ENCODE peak calls at places on chromosomes 5 and 9, in seven cellular contexts. E is heart left ventricle, P is A549, Z is upper lobe of left lung, S is body of pancreas, K is spleen, F is tibial nerve. B is an unnamed sample.

GRCh38 chr5:94072116-94072515 is 330.7 kb upstream of the POU5F2 start:
- DNase-seq in E (no peak), P (no peak), Z (no peak), S (no peak), K (no peak), F (no peak), B (no peak)

GRCh38 chr5:153496835-153497234 is 6.4 kb downstream of the GRIA1 start:
- DNase-seq in E (no peak), P (no peak), Z (no peak), S (no peak), K (no peak), F (no peak), B (no peak)

GRCh38 chr9:38274746-38275250 is 117.7 kb upstream of the ALDH1B1 start:
- DNase-seq in E (no peak), P (no peak), Z (no peak), S (no peak), K (peak; percentile 6), F (no peak), B (peak; percentile 10)

GRCh38 chr5:982377-983237 is 26.0 kb upstream of the NKD2 start:
- DNase-seq in E (peak; percentile 16), P (peak; percentile 65), Z (no peak), S (no peak), K (no peak), F (no peak), B (no peak)

GRCh38 chr5:132059043-132059695 is 1.3 kb upstream of the IL3 start:
- DNase-seq in E (peak; percentile 14), P (no peak), Z (no peak), S (peak; percentile 6), K (peak; percentile 59), F (no peak), B (peak; percentile 83)

GRCh38 chr5:178507151-178507932 is 82.9 kb downstream of the COL23A1 start:
- DNase-seq in E (no peak), P (no peak), Z (no peak), S (no peak), K (no peak), F (no peak), B (no peak)

GRCh38 chr5:36777105-36777757 is 99.3 kb upstream of the NIPBL start:
- DNase-seq in E (no peak), P (peak; percentile 34), Z (no peak), S (peak; percentile 37), K (no peak), F (peak; percentile 17), B (no peak)

GRCh38 chr5:57117601-57118000 is 56.3 kb upstream of the GPBP1 start:
- DNase-seq in E (no peak), P (no peak), Z (no peak), S (no peak), K (no peak), F (no peak), B (no peak)

GRCh38 chr9:12790026-12790425 is 15.2 kb downstream of the LURAP1L start:
- DNase-seq in E (no peak), P (no peak), Z (no peak), S (no peak), K (no peak), F (no peak), B (no peak)

GRCh38 chr5:31106259-31106658 is 87.2 kb upstream of the CDH6 start:
- DNase-seq in E (no peak), P (no peak), Z (no peak), S (no peak), K (no peak), F (no peak), B (no peak)

GRCh38 chr5:43041131-43041668 is 1.1 kb upstream of the ANXA2R start:
- DNase-seq in E (no peak), P (no peak), Z (no peak), S (no peak), K (peak; percentile 78), F (no peak), B (peak; percentile 88)

GRCh38 chr5:96933764-96934163 is 2.1 kb upstream of the LNPEP start:
- DNase-seq in E (no peak), P (no peak), Z (no peak), S (no peak), K (no peak), F (no peak), B (no peak)

GRCh38 chr5:37174928-37175327 is 74.2 kb downstream of the CPLANE1 start:
- DNase-seq in E (no peak), P (no peak), Z (no peak), S (no peak), K (no peak), F (no peak), B (no peak)

GRCh38 chr5:37494756-37495155 is 115.6 kb downstream of the WDR70 start:
- DNase-seq in E (no peak), P (no peak), Z (no peak), S (no peak), K (no peak), F (no peak), B (no peak)

GRCh38 chr5:10030219-10030831 is 219.4 kb downstream of the ATPSCKMT start:
- DNase-seq in E (no peak), P (no peak), Z (no peak), S (no peak), K (no peak), F (no peak), B (no peak)

GRCh38 chr5:81316581-81316980 is 15.2 kb downstream of the ZCCHC9 start:
- DNase-seq in E (no peak), P (no peak), Z (no peak), S (no peak), K (no peak), F (no peak), B (no peak)

GRCh38 chr9:84456526-84456925 is 116.0 kb upstream of the SLC28A3 start:
- DNase-seq in E (no peak), P (no peak), Z (no peak), S (no peak), K (no peak), F (no peak), B (no peak)

GRCh38 chr5:87733918-87734317 is 321.2 kb upstream of the CCNH start:
- DNase-seq in E (no peak), P (no peak), Z (no peak), S (no peak), K (no peak), F (no peak), B (no peak)

GRCh38 chr5:71658916-71659661 is 60.0 kb upstream of the CARTPT start:
- DNase-seq in E (no peak), P (no peak), Z (no peak), S (no peak), K (no peak), F (no peak), B (no peak)
- TF ChIP-seq CTCF in E (no peak), P (peak; percentile 31), Z (no peak), S (no peak), K (no peak), F (no peak), B (no peak)

DNA sequence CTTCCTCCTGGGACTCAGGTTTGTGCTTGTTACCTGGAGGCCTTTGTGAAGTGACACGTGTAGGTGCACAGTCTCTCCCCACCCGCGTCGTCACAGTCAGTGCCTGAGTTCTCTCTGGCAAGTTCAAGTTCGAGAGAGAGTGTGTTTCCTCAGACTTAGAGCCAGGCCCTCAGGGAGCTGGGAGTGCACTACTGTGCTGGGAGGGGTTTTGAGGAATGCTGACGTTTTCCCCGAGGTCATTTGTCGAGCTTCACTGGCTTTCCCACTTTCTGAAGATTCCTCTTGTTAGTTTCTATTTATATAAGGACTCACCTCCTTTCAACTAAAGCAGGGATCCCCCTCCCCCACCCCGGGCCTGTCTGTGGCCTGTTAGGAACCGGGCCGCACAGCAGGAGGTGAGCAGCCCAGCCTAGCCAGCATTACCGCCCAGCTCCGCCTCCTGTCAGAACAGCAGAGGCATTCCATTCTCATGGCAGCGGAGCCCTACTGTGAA is 209.2 kb downstream of the DIRAS2 start:
- DNase-seq in E (no peak), P (peak; percentile 32), Z (peak; percentile 53), S (peak; percentile 17), K (no peak), F (no peak), B (no peak)
- H3K4me3 ChIP-seq in E (no peak overlapping the region), P (peak overlapping the region; percentile 8), Z (peak overlapping the region; percentile 6), S (no peak overlapping the region), K (no peak overlapping the region), F (no peak overlapping the region), B (no peak overlapping the region)

GRCh38 chr5:150179221-150179620 is 10.6 kb upstream of the SLC6A7 start:
- DNase-seq in E (no peak), P (no peak), Z (no peak), S (no peak), K (no peak), F (no peak), B (no peak)

GRCh38 chr5:150181035-150181434 is 8.8 kb upstream of the SLC6A7 start:
- DNase-seq in E (no peak), P (no peak), Z (no peak), S (no peak), K (no peak), F (no peak), B (no peak)

GRCh38 chr5:150178262-150178661 is 11.6 kb upstream of the SLC6A7 start:
- DNase-seq in E (no peak), P (no peak), Z (no peak), S (no peak), K (no peak), F (no peak), B (no peak)

GRCh38 chr5:150181766-150182545 is 7.9 kb upstream of the SLC6A7 start:
- DNase-seq in E (no peak), P (no peak), Z (peak; percentile 35), S (no peak), K (no peak), F (no peak), B (no peak)

DNA sequence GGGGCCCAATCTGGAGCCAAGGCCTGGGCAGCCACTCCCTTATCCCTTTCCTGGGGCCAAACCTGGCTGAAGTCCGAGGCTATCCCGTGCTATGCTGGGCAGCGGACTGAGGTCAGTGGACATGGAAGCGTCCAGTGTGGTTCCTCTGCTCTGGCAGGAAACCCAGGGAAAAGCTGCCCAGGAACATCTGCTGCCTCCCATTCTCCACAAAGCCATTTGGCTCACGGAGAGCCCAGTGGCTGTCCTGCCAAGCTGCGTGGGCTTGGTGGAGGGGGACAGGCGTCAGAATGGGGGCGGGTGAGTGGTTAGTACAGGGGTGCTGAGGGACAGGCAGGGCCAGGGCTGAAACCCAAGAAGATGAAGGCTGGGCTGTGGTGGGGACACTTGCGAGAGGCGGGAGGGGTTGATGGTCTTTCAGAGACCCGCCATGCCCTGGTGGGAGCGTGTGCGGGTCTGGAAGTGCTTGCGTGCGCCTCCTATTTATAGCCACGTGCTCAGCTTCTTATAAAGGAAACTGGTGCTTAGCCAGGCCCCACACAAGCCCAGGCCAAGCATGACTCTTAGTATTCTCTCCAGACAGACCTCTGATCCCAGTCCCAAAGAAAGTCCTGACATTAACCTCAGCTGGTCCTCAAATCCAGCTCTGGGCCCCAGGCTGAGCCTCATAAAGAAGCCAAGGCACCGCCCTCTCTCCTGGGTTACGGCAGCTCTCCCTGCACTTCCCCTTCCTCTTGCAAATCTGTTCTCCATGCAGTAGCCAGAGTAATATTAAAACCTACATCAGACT is 9.4 kb upstream of the SLC6A7 start:
- DNase-seq in E (peak; percentile 72), P (no peak), Z (peak; percentile 80), S (peak; percentile 20), K (no peak), F (peak; percentile 75), B (peak; percentile 57)
- TF ChIP-seq POLR2A in E (no peak), P (no peak), Z (no peak), S (no peak), K (no peak), F (no peak), B (no peak)

DNA sequence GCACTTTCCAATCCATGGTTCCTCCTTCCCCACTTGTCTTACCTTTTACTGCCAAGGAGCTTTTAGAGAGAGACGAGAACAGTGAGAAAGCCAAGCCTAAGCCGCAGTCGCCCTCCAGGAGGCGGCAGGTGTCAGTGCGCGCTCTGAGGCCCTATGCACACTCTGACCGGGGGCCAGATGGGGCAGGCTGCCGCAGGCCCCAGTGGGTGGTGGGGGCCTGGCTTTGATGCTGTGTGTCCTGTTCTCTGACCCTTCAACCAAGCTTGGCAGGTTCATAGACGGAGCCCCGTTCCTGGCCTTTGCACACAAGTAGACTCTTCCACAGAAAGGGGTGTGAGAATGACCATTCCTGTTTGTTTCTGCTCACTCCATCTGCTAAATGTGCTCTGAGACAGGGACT is 77.3 kb downstream of the WNK2 start:
- DNase-seq in E (no peak), P (no peak), Z (no peak), S (no peak), K (peak; percentile 60), F (no peak), B (no peak)
- TF ChIP-seq CTCF in E (no peak), P (no peak), Z (no peak), S (no peak), K (no peak), F (no peak), B (no peak)

B was measured in lower leg skin.